ENCODE peak calls at places on chromosomes 13 and 19, in seven cellular contexts. P is T-helper 1 cell; Z is uterus; X is HFF-Myc; F is CD4-positive, alpha-beta T cell; D is NCI-H1694 treated with DMSO at 0.1 percent for 48 hours; E is pancreas. V is an unnamed sample.

GRCh38 chr19:14003279-14004051 is 2.7 kb downstream of the RFX1 start:
- DNase-seq in P (no peak), Z (no peak), X (no peak), F (no peak), D (no peak), E (no peak), V (no peak)

GRCh38 chr19:13794388-13794751 is 873 bp upstream of the ZSWIM4 start:
- DNase-seq in P (no peak), Z (peak), X (peak), F (no peak), D (no peak), E (peak), V (no peak)

GRCh38 chr13:82292334-82292733 is 1589.9 kb downstream of the SLITRK1 start:
- DNase-seq in P (no peak), Z (no peak), X (no peak), F (no peak), D (no peak), E (no peak), V (no peak)

GRCh38 chr13:100129605-100130004 is 40.7 kb downstream of the PCCA start:
- DNase-seq in P (no peak), Z (no peak), X (no peak), F (no peak), D (no peak), E (no peak), V (peak)

GRCh38 chr13:37403776-37404497 is 194.6 kb downstream of the POSTN start:
- DNase-seq in P (no peak), Z (no peak), X (no peak), F (no peak), D (no peak), E (no peak), V (no peak)

GRCh38 chr13:19960673-19961015 is 2.1 kb downstream of the ZMYM2 start:
- DNase-seq in P (no peak), Z (no peak), X (no peak), F (no peak), D (no peak), E (no peak), V (no peak)

GRCh38 chr19:46487802-46488445 is 7.7 kb downstream of the PNMA8B start:
- DNase-seq in P (peak), Z (peak), X (no peak), F (peak), D (peak), E (peak), V (no peak)

GRCh38 chr13:110629735-110630134 is 14.4 kb downstream of the NAXD start:
- DNase-seq in P (no peak), Z (no peak), X (no peak), F (no peak), D (no peak), E (no peak), V (no peak)

GRCh38 chr13:33015791-33016323 is 366 bp upstream of the KL start:
- DNase-seq in P (no peak), Z (peak), X (no peak), F (no peak), D (no peak), E (no peak), V (no peak)

GRCh38 chr13:51589793-51590192 is 5.5 kb downstream of the WDFY2 start:
- DNase-seq in P (no peak), Z (no peak), X (no peak), F (no peak), D (no peak), E (no peak), V (no peak)

GRCh38 chr19:27905074-27905473 is 1307.9 kb downstream of the UQCRFS1 start:
- DNase-seq in P (no peak), Z (no peak), X (no peak), F (no peak), D (no peak), E (no peak), V (no peak)

GRCh38 chr19:16442386-16443276 is 29.1 kb downstream of the EPS15L1 start:
- DNase-seq in P (no peak), Z (peak), X (no peak), F (no peak), D (no peak), E (no peak), V (no peak)

GRCh38 chr19:49837009-49837310 is 14.0 kb upstream of the PTOV1 start:
- DNase-seq in P (no peak), Z (no peak), X (no peak), F (no peak), D (no peak), E (no peak), V (no peak)

GRCh38 chr19:596263-596655 is 6.6 kb downstream of the HCN2 start:
- DNase-seq in P (no peak), Z (no peak), X (no peak), F (no peak), D (no peak), E (no peak), V (no peak)

GRCh38 chr19:6861683-6862286 is 25.6 kb upstream of the ADGRE1 start:
- DNase-seq in P (no peak), Z (no peak), X (no peak), F (no peak), D (no peak), E (no peak), V (no peak)

GRCh38 chr19:14480695-14481069 is 5.5 kb upstream of the PTGER1 start:
- DNase-seq in P (no peak), Z (no peak), X (no peak), F (no peak), D (no peak), E (no peak), V (no peak)

GRCh38 chr13:112753868-112754267 is 64.0 kb downstream of the ATP11A start:
- DNase-seq in P (no peak), Z (no peak), X (no peak), F (no peak), D (no peak), E (no peak), V (no peak)

GRCh38 chr19:36113895-36114762 is 546 bp downstream of the POLR2I start:
- DNase-seq in P (no peak), Z (peak), X (no peak), F (peak), D (no peak), E (peak), V (no peak)

GRCh38 chr13:27270594-27271520 is at the start of gene RASL11A:
- DNase-seq in P (peak), Z (peak), X (no peak), F (peak), D (peak), E (peak), V (peak)

GRCh38 chr19:53432088-53432661 is 391 bp downstream of the ZNF761 start:
- DNase-seq in P (peak), Z (peak), X (no peak), F (no peak), D (no peak), E (no peak), V (no peak)

GRCh38 chr13:103210348-103210747 is 144.1 kb upstream of the SLC10A2 start:
- DNase-seq in P (no peak), Z (no peak), X (no peak), F (no peak), D (no peak), E (no peak), V (no peak)

GRCh38 chr19:5775668-5776309 is 8.8 kb downstream of the PRR22 start:
- DNase-seq in P (no peak), Z (no peak), X (peak), F (no peak), D (no peak), E (no peak), V (no peak)

GRCh38 chr13:26061947-26062346 is 10.1 kb upstream of the SHISA2 start:
- DNase-seq in P (no peak), Z (no peak), X (no peak), F (no peak), D (no peak), E (no peak), V (no peak)

GRCh38 chr13:111239754-111240670 is 80.4 kb upstream of the TEX29 start:
- DNase-seq in P (no peak), Z (no peak), X (no peak), F (no peak), D (no peak), E (no peak), V (no peak)

GRCh38 chr13:46475586-46475991 is 77.4 kb upstream of the LRCH1 start:
- DNase-seq in P (no peak), Z (no peak), X (no peak), F (no peak), D (no peak), E (no peak), V (no peak)

GRCh38 chr13:26340812-26341211 is 86.9 kb downstream of the CDK8 start:
- DNase-seq in P (no peak), Z (no peak), X (no peak), F (no peak), D (no peak), E (no peak), V (no peak)

V was measured in CD14-positive monocyte.